ENCODE peak calls at places on chromosomes 4 and X, in six cellular contexts. Z is CD8-positive, alpha-beta T cell; J is GM23338; G is ovary; P is uterus; V is MM.1S. Q is an unnamed sample.

GRCh38 chr4:100555791-100556190 is 38.0 kb upstream of the EMCN start:
- DNase-seq in Z (no peak), J (no peak), G (no peak), P (no peak), V (no peak), Q (no peak)

GRCh38 chrX:52363247-52363883 is 5.5 kb upstream of the XAGE2 start:
- DNase-seq in Z (no peak), J (peak; percentile 35), G (no peak), P (no peak), V (no peak), Q (no peak)

GRCh38 chr4:7697326-7697725 is 242.3 kb downstream of the AFAP1 start:
- DNase-seq in Z (no peak), J (no peak), G (no peak), P (no peak), V (no peak), Q (no peak)

GRCh38 chrX:37434362-37434761 is 85.2 kb downstream of the PRRG1 start:
- DNase-seq in Z (no peak), J (no peak), G (no peak), P (no peak), V (no peak), Q (no peak)

GRCh38 chr4:157265281-157265680 is 44.8 kb downstream of the GRIA2 start:
- DNase-seq in Z (no peak), J (peak; percentile 38), G (no peak), P (no peak), V (no peak), Q (no peak)

GRCh38 chrX:101348452-101349222 is at the start of gene TIMM8A:
- DNase-seq in Z (peak; percentile 79), J (peak; percentile 78), G (peak; percentile 75), P (peak; percentile 78), V (peak; percentile 81), Q (peak; percentile 89)

GRCh38 chr4:100189820-100190642 is at the start of gene DDIT4L:
- DNase-seq in Z (no peak), J (peak; percentile 76), G (peak; percentile 58), P (peak; percentile 29), V (no peak), Q (peak; percentile 73)

GRCh38 chrX:150037041-150037440 is 98.8 kb upstream of the EOLA2 start:
- DNase-seq in Z (no peak), J (no peak), G (no peak), P (no peak), V (no peak), Q (no peak)

GRCh38 chr4:55933611-55934010 is 15.1 kb upstream of the CEP135 start:
- DNase-seq in Z (no peak), J (no peak), G (no peak), P (no peak), V (no peak), Q (no peak)

GRCh38 chr4:46886711-46887110 is 22.3 kb downstream of the COX7B2 start:
- DNase-seq in Z (no peak), J (no peak), G (no peak), P (no peak), V (peak; percentile 49), Q (no peak)

GRCh38 chrX:48939417-48940228 is 17.8 kb downstream of the OTUD5 start:
- DNase-seq in Z (no peak), J (no peak), G (no peak), P (no peak), V (peak; percentile 72), Q (no peak)
- H3K4me1 ChIP-seq in Z (peaks cover 92% of the 10 kb centered on the region), J (peaks cover 4% of the 10 kb centered on the region), G (peaks cover 2% of the 10 kb centered on the region), P (no peaks in the 10 kb centered on the region), V (peaks cover 81% of the 10 kb centered on the region), Q (peaks cover 13% of the 10 kb centered on the region)

GRCh38 chr4:5870701-5871100 is 22.2 kb downstream of the CRMP1 start:
- DNase-seq in Z (no peak), J (no peak), G (no peak), P (no peak), V (no peak), Q (no peak)

GRCh38 chr4:5870220-5870619 is 22.7 kb downstream of the CRMP1 start:
- DNase-seq in Z (no peak), J (no peak), G (no peak), P (no peak), V (no peak), Q (no peak)

GRCh38 chr4:5878359-5878758 is 14.5 kb downstream of the CRMP1 start:
- DNase-seq in Z (no peak), J (no peak), G (no peak), P (no peak), V (no peak), Q (no peak)

DNA sequence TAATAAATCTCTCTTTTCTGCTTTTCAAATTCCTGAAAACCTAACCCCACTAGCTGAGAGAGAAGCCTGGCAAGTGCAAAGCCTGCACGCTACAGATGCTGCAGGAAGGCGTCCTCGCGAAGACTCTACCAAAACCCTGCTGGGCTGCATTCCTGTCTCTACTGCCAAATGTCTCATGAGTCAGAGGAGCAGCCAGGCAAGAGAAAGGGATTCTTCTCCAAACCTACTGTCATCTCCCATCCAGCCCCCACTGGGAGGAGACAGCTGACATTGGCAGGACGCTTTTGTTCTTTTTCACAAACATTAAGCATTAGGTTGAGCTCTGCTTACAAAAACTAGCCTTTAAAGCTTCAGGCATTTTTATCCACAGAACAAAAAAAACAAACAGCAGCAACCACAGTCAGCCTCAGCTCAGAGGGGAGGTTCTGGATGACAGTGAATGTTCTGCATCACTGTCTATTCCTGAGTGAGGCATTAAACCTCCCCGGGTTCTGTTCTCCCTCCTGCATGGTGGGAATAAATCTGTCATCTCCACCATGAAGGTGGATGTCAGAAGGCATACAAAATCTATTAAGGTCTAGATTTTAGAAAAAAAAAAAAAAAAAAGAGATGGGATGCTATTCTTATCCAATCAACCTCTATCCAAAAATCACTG is 17.9 kb downstream of the CRMP1 start:
- DNase-seq in Z (no peak), J (peak; percentile 76), G (no peak), P (no peak), V (no peak), Q (no peak)
- H3K4me1 ChIP-seq in Z (no peaks in the 10 kb centered on the region), J (peaks cover 34% of the 10 kb centered on the region), G (peaks cover 2% of the 10 kb centered on the region), P (no peaks in the 10 kb centered on the region), V (no peaks in the 10 kb centered on the region), Q (no peaks in the 10 kb centered on the region)

DNA sequence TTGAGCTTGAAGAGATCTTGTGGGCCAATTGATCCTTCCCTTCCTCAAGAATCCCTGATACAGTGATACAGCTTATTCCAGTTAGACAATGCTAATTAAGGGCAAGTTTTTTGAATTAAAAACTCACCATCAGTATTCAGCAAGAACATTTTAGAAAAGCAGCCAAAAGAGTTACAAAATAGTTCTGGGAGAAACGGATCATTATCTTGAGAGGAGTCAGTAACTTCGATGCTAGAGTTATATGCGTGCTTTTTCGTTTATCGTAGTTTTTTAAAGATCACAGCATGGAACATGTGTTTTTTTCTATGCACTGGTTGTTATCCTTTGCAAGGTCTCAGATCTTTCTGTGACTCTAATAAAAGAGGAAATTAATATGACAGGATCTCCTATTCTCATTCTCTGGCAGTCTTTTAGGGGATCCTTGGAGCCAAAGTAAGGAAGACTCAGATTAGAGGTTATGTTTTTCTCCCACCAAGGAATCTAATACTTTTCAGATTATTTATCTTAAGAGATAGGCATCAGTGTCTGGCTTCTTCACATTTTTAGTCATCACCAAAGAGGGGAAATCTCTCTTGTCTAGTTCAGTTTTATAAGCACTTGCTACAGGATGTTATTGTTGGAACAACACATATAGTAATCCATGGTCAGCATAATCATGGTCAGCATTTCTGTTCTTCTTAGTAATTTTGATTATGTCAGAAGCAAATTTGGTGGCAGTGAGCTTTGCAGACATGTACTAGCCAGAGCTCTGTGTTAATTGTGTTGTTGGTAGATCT is 109.7 kb downstream of the PDLIM5 start:
- DNase-seq in Z (no peak), J (no peak), G (no peak), P (no peak), V (no peak), Q (no peak)
- H3K4me1 ChIP-seq in Z (no peaks in the 10 kb centered on the region), J (no peaks in the 10 kb centered on the region), G (peaks cover 3% of the 10 kb centered on the region), P (peaks cover 16% of the 10 kb centered on the region), V (no peaks in the 10 kb centered on the region), Q (peaks cover 7% of the 10 kb centered on the region)

DNA sequence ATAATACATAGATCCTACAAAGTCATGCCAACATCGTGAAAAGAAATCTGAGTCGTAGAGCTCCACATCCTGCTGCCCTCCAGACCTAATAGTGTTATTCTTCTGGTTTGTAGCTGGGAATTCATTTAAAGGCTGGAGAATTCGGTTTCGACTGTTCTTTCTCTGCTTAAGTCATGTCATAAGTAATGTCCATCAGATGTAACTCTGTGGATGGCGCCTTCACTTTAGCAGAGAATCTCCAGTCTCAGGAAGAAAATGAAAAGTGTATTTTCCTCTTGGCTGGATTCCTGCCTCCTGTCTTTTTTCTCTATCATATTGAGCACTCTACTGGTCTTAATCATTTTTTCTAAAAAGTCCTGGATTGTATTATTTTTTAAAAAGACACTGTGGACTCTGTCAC is 117.0 kb downstream of the PALLD start:
- DNase-seq in Z (no peak), J (no peak), G (no peak), P (no peak), V (no peak), Q (no peak)
- H3K4me1 ChIP-seq in Z (no peaks in the 10 kb centered on the region), J (peaks cover 20% of the 10 kb centered on the region), G (peaks cover 1% of the 10 kb centered on the region), P (no peaks in the 10 kb centered on the region), V (no peaks in the 10 kb centered on the region), Q (no peaks in the 10 kb centered on the region)

GRCh38 chr4:41718907-41719306 is 29.6 kb downstream of the PHOX2B start:
- DNase-seq in Z (no peak), J (no peak), G (no peak), P (no peak), V (no peak), Q (no peak)
- H3K4me1 ChIP-seq in Z (no peaks in the 10 kb centered on the region), J (no peaks in the 10 kb centered on the region), G (no peaks in the 10 kb centered on the region), P (no peaks in the 10 kb centered on the region), V (no peaks in the 10 kb centered on the region), Q (no peaks in the 10 kb centered on the region)